ENCODE peak calls at places on chromosomes 13 and 19, in five cellular contexts. U is A549, W is IMR-90, L is K562, H is HepG2. A is an unnamed sample.

GRCh38 chr19:7789447-7789846 is 26.4 kb downstream of the CLEC4M start:
- DNase-seq in U (no peak), W (no peak), L (no peak), H (no peak), A (no peak)

GRCh38 chr19:18478545-18479311 is 40.8 kb upstream of the ISYNA1 start:
- DNase-seq in U (peak; percentile 85), W (peak; percentile 94), L (peak; percentile 71), H (peak; percentile 88), A (no peak)

GRCh38 chr19:48510421-48511268 is 990 bp downstream of the LMTK3 start:
- DNase-seq in U (peak; percentile 77), W (peak; percentile 39), L (peak; percentile 77), H (no peak), A (no peak)

GRCh38 chr13:97258801-97259200 is 36.7 kb downstream of the MBNL2 start:
- DNase-seq in U (no peak), W (peak; percentile 64), L (no peak), H (no peak), A (peak; percentile 23)

GRCh38 chr13:45932611-45933182 is 81.1 kb upstream of the SIAH3 start:
- DNase-seq in U (no peak), W (no peak), L (no peak), H (no peak), A (no peak)

GRCh38 chr13:27665333-27665732 is 43.6 kb downstream of the POLR1D start:
- DNase-seq in U (peak; percentile 7), W (peak; percentile 20), L (no peak), H (no peak), A (no peak)

GRCh38 chr13:85806553-85807175 is 7.4 kb upstream of the SLITRK6 start:
- DNase-seq in U (peak; percentile 61), W (peak; percentile 61), L (peak; percentile 16), H (peak; percentile 41), A (no peak)

GRCh38 chr19:4174212-4174894 is 8.0 kb downstream of the SIRT6 start:
- DNase-seq in U (no peak), W (no peak), L (peak; percentile 25), H (no peak), A (no peak)

GRCh38 chr19:51439021-51439465 is 19.2 kb downstream of the SIGLEC8 start:
- DNase-seq in U (no peak), W (no peak), L (peak; percentile 51), H (peak; percentile 14), A (no peak)

GRCh38 chr13:64937302-64937701 is 2292.8 kb downstream of the PCDH9 start:
- DNase-seq in U (no peak), W (no peak), L (no peak), H (no peak), A (no peak)

GRCh38 chr13:27425151-27425917 is 915 bp downstream of the GTF3A start:
- DNase-seq in U (no peak), W (no peak), L (no peak), H (no peak), A (no peak)

GRCh38 chr13:33016414-33017409 is at the start of gene KL:
- DNase-seq in U (peak; percentile 1), W (no peak), L (no peak), H (no peak), A (peak; percentile 72)

GRCh38 chr19:48962029-48962848 is 2.9 kb upstream of the FTL start:
- DNase-seq in U (peak; percentile 94), W (no peak), L (peak; percentile 92), H (peak; percentile 81), A (peak; percentile 62)

GRCh38 chr13:58855283-58855682 is 1223.7 kb downstream of the PCDH17 start:
- DNase-seq in U (no peak), W (no peak), L (no peak), H (no peak), A (no peak)

GRCh38 chr13:104683789-104684188 is 1617.6 kb upstream of the SLC10A2 start:
- DNase-seq in U (no peak), W (no peak), L (no peak), H (no peak), A (no peak)

GRCh38 chr19:2405256-2405655 is 22.1 kb downstream of the TIMM13 start:
- DNase-seq in U (no peak), W (no peak), L (no peak), H (no peak), A (no peak)

GRCh38 chr13:99425485-99426341 is 75.6 kb upstream of the TM9SF2 start:
- DNase-seq in U (no peak), W (no peak), L (no peak), H (no peak), A (no peak)

GRCh38 chr19:31838163-31838798 is 489.0 kb upstream of the TSHZ3 start:
- DNase-seq in U (no peak), W (no peak), L (no peak), H (no peak), A (no peak)

GRCh38 chr19:5953680-5954213 is 24.2 kb downstream of the RANBP3 start:
- DNase-seq in U (no peak), W (no peak), L (peak; percentile 49), H (no peak), A (no peak)

GRCh38 chr19:55369651-55370304 is 485 bp downstream of the IL11 start:
- DNase-seq in U (peak; percentile 86), W (peak; percentile 76), L (peak; percentile 52), H (no peak), A (peak; percentile 87)

GRCh38 chr19:1884719-1885334 is 469 bp downstream of the ABHD17A start:
- DNase-seq in U (no peak), W (no peak), L (no peak), H (no peak), A (no peak)

GRCh38 chr19:1634938-1635243 is 17.5 kb downstream of the TCF3 start:
- DNase-seq in U (no peak), W (no peak), L (peak; percentile 12), H (no peak), A (no peak)

GRCh38 chr19:35015576-35016351 is 14.5 kb upstream of the SCN1B start:
- DNase-seq in U (no peak), W (peak; percentile 64), L (no peak), H (no peak), A (no peak)

GRCh38 chr19:45632468-45633196 is 6.6 kb downstream of the EML2 start:
- DNase-seq in U (peak; percentile 91), W (peak; percentile 89), L (peak; percentile 89), H (no peak), A (peak; percentile 99)

GRCh38 chr13:48210178-48210577 is 22.8 kb upstream of the ITM2B start:
- DNase-seq in U (peak; percentile 23), W (peak; percentile 86), L (no peak), H (no peak), A (no peak)

GRCh38 chr13:98109226-98109625 is 33.7 kb upstream of the FARP1 start:
- DNase-seq in U (no peak), W (no peak), L (no peak), H (no peak), A (no peak)

GRCh38 chr13:43006893-43007631 is 15.0 kb upstream of the EPSTI1 start:
- DNase-seq in U (no peak), W (peak; percentile 63), L (no peak), H (peak; percentile 52), A (no peak)

GRCh38 chr19:45179063-45179847 is 671 bp downstream of the BLOC1S3 start:
- DNase-seq in U (no peak), W (peak; percentile 17), L (peak; percentile 84), H (no peak), A (no peak)

GRCh38 chr19:42023121-42023942 is 29.3 kb upstream of the ATP1A3 start:
- DNase-seq in U (peak; percentile 77), W (peak; percentile 8), L (peak; percentile 81), H (peak; percentile 15), A (no peak)

GRCh38 chr19:53881482-53882390 is at the start of gene PRKCG:
- DNase-seq in U (peak; percentile 75), W (no peak), L (peak; percentile 66), H (peak; percentile 44), A (peak; percentile 89)

GRCh38 chr13:66508153-66508909 is 721.8 kb downstream of the PCDH9 start:
- DNase-seq in U (no peak), W (peak; percentile 38), L (no peak), H (no peak), A (no peak)

DNA sequence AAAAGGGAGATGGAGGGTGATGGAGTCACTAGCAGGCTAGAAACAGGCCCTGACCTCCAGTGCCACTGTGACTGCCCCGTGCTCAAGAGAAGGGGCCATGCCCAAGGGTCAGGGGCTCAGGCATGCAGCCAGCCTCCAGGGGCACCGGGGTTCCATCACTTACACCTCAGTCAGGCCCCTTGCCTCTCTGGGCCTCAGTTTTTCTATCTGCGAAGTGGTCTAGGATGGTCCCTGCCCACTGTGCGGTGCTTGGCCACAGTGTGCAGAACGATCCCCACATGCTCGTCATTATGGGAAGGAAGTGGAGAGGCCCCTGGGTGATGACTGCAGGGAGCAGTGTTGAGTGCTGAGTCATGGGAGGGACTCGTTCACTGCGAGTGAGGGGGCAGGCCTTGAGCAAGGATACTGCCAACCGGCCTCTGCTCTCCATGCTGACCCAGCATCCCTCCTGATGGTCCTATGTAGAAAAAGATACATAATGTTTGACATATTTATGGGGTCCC is 23.1 kb downstream of the TMED1 start:
- DNase-seq in U (peak; percentile 71), W (peak; percentile 97), L (peak; percentile 91), H (no peak), A (no peak)
- TF ChIP-seq MAFK in U (peak; percentile 93), W (peak; percentile 91), L (peak; percentile 89), H (peak; percentile 21), A (no peak)

GRCh38 chr13:53010374-53011105 is 18.1 kb upstream of the OLFM4 start:
- DNase-seq in U (no peak), W (no peak), L (no peak), H (peak; percentile 4), A (no peak)
- TF ChIP-seq MAFK in U (no peak), W (no peak), L (no peak), H (no peak), A (no peak)

DNA sequence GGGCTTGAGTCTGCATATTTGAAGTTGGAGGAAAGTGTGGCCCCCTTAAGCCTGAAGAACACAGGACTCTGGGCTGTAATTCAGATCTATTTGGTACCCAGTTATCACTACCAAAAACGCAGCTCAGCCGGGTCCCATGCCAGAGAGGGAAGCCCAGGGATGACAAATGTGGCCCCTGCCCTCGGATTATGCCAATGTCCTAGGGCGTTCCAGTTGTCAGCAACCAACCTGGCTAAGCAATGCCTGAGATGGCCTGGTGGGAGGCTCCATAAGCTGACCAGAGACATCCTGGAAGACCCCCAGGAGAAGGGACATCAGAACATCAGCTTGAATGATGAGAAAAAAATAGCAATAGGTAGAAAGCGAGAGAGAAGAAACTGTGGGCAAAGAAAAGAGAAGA is 79.6 kb upstream of the UQCRFS1 start:
- DNase-seq in U (no peak), W (no peak), L (no peak), H (no peak), A (no peak)
- TF ChIP-seq MAFK in U (no peak), W (no peak), L (no peak), H (no peak), A (no peak)

GRCh38 chr13:110166598-110166997 is 140.4 kb downstream of the COL4A1 start:
- DNase-seq in U (no peak), W (peak; percentile 24), L (no peak), H (no peak), A (no peak)
- TF ChIP-seq MAFK in U (no peak), W (peak; percentile 50), L (no peak), H (peak; percentile 17), A (no peak)